ENCODE peak calls at places on chromosome 10, in five cellular contexts. W is HepG2, S is GM12891, G is K562, M is H1. P is an unnamed sample.
A peak's percentile ranks its signal among the peaks of the same experiment; 100 is the strongest.

GRCh38 chr10:99630439-99630838 is 10.2 kb upstream of the SLC25A28 start:
- DNase-seq in W (peak; percentile 55), S (no peak), G (no peak), M (no peak), P (no peak)

GRCh38 chr10:72013202-72013945 is 49.2 kb downstream of the CHST3 start:
- DNase-seq in W (no peak), S (no peak), G (no peak), M (no peak), P (no peak)

GRCh38 chr10:118214751-118215150 is 127.4 kb downstream of the FAM204A start:
- DNase-seq in W (no peak), S (no peak), G (no peak), M (no peak), P (no peak)

GRCh38 chr10:59582058-59582457 is 127.6 kb downstream of the SLC16A9 start:
- DNase-seq in W (no peak), S (no peak), G (peak; percentile 21), M (no peak), P (no peak)

GRCh38 chr10:73968101-73968515 is 29.8 kb upstream of the VCL start:
- DNase-seq in W (no peak), S (no peak), G (no peak), M (peak; percentile 56), P (no peak)

GRCh38 chr10:103816431-103816830 is 38.9 kb downstream of the SH3PXD2A start:
- DNase-seq in W (no peak), S (no peak), G (no peak), M (no peak), P (no peak)

GRCh38 chr10:125709553-125710266 is 9.8 kb upstream of the EDRF1 start:
- DNase-seq in W (no peak), S (no peak), G (no peak), M (no peak), P (no peak)

GRCh38 chr10:74445493-74445892 is 294.5 kb downstream of the ADK start:
- DNase-seq in W (no peak), S (no peak), G (no peak), M (no peak), P (no peak)

GRCh38 chr10:34061846-34062245 is 727.4 kb upstream of the NRP1 start:
- DNase-seq in W (no peak), S (no peak), G (no peak), M (no peak), P (no peak)

GRCh38 chr10:8235253-8236027 is 181.0 kb downstream of the GATA3 start:
- DNase-seq in W (no peak), S (no peak), G (peak; percentile 73), M (no peak), P (no peak)

GRCh38 chr10:130244928-130245495 is 108.8 kb downstream of the GLRX3 start:
- DNase-seq in W (no peak), S (no peak), G (no peak), M (no peak), P (no peak)

GRCh38 chr10:129694633-129695356 is 227.8 kb downstream of the MGMT start:
- DNase-seq in W (no peak), S (no peak), G (no peak), M (no peak), P (no peak)

GRCh38 chr10:31554556-31554955 is 235.5 kb downstream of the ZEB1 start:
- DNase-seq in W (no peak), S (no peak), G (no peak), M (no peak), P (no peak)

GRCh38 chr10:99913831-99914235 is 95.9 kb downstream of the DNMBP start:
- DNase-seq in W (no peak), S (no peak), G (no peak), M (peak; percentile 82), P (no peak)

GRCh38 chr10:8065651-8066050 is 11.2 kb downstream of the GATA3 start:
- DNase-seq in W (no peak), S (no peak), G (no peak), M (no peak), P (no peak)

GRCh38 chr10:125407000-125407502 is 246.7 kb upstream of the CTBP2 start:
- DNase-seq in W (no peak), S (no peak), G (no peak), M (no peak), P (no peak)

GRCh38 chr10:70319183-70319582 is 35.4 kb upstream of the NPFFR1 start:
- DNase-seq in W (no peak), S (no peak), G (no peak), M (no peak), P (no peak)

GRCh38 chr10:56763090-56763489 is 402.0 kb upstream of the ZWINT start:
- DNase-seq in W (no peak), S (no peak), G (no peak), M (no peak), P (no peak)

GRCh38 chr10:51521605-51522004 is 177.8 kb downstream of the CSTF2T start:
- DNase-seq in W (no peak), S (no peak), G (no peak), M (no peak), P (no peak)

DNA sequence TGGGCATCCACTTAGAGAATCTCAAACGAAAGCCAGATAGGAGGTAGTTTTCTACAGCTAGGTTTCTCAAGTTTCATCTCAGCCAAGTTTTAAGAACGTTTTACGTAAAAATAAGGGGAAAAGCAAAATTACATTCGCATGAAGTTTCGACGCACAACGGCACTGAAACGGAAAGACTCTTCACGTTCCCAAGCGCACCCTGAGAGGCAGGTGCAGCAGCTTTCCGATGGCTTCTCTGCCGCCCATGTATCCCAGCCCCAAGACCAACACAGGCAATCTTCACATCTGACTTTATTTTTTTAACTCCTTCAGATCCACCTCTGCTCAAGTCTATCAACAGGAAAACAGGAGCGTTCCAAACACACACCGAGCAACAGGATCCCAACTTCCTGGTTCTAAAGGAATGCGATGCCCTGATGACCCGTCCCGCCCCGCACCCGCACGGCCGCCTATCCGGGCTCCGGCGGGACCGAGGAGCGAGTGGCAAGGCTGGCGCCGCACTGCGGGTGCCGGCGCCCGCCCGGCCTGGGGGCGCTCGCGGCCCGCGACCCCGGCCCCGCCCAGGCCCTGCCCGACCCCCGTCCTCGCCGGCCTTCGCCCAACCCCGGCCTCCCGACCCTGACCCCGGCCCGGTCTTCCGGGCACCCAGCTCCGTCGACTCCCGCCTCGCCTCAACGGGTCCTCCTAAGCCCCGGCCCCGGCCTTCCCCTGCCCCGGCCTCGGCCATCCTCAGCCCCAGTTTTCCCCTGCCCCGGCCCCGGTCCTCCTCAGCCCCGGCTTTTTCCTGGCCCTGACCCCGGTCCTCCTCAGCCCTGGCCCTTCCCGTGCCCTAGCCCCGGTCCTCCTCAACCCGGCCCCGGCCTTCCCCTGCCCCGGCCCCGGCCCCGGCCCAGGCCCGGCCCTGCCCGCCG is 835 bp downstream of the LARP4B start:
- DNase-seq in W (peak; percentile 42), S (no peak), G (peak; percentile 61), M (peak; percentile 65), P (no peak)
- TF ChIP-seq POLR2AphosphoS5 in W (no peak), S (no peak), G (no peak), M (no peak), P (peak; percentile 20)

GRCh38 chr10:62755662-62756653 is 48.6 kb upstream of the ADO start:
- DNase-seq in W (no peak), S (no peak), G (no peak), M (no peak), P (no peak)

GRCh38 chr10:62760401-62760800 is 44.1 kb upstream of the ADO start:
- DNase-seq in W (no peak), S (no peak), G (no peak), M (no peak), P (no peak)

GRCh38 chr10:62761115-62761514 is 43.4 kb upstream of the ADO start:
- DNase-seq in W (no peak), S (no peak), G (no peak), M (no peak), P (no peak)

GRCh38 chr10:62763155-62763554 is 41.4 kb upstream of the ADO start:
- DNase-seq in W (no peak), S (no peak), G (no peak), M (no peak), P (no peak)

DNA sequence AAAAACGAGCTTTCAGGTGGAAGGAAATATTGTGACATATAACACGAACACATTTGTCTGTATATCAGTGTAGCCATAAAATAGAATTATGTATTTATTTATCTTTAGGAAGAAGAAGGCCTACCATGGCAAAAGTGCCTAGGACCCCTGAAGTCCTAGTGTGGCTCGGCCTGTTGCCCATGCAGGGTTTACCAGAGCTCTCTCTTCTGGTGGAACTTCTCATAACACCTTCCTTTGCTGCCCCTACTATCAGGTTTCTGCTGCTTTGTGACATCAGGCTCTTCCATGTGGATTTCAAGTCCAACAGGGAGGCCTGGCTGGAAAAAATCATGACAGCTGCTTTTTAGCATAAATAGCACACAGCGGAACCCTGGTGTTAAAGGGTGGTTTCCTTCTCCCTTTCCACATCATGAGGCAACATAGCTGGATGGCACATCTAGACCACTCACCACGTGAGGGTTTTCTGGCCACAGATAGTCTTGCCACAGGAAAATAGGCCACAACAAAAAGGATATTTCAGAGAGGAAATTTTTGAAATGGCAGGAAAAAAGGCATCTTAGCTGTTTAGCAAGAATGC is 44.8 kb upstream of the ADO start:
- DNase-seq in W (no peak), S (no peak), G (no peak), M (no peak), P (no peak)
- TF ChIP-seq TAF1 in W (no peak), S (no peak), G (no peak), M (no peak), P (no peak)

GRCh38 chr10:28674782-28675181 is 2.5 kb upstream of the BAMBI start:
- DNase-seq in W (no peak), S (no peak), G (no peak), M (no peak), P (no peak)

GRCh38 chr10:28676297-28676967 is 889 bp upstream of the BAMBI start:
- DNase-seq in W (no peak), S (no peak), G (no peak), M (peak; percentile 66), P (no peak)

GRCh38 chr10:28677889-28678686 is 767 bp downstream of the BAMBI start:
- DNase-seq in W (no peak), S (no peak), G (peak; percentile 27), M (peak; percentile 59), P (no peak)

GRCh38 chr10:28678687-28679457 is 1.6 kb downstream of the BAMBI start:
- DNase-seq in W (peak; percentile 84), S (no peak), G (peak; percentile 36), M (no peak), P (no peak)

GRCh38 chr10:28676968-28677888 is at the start of gene BAMBI:
- DNase-seq in W (peak; percentile 81), S (peak; percentile 90), G (peak; percentile 94), M (peak; percentile 95), P (peak; percentile 82)
- TF ChIP-seq POLR2A in W (peak; percentile 97), S (no peak), G (peak; percentile 89), M (peak; percentile 91), P (no peak)

GRCh38 chr10:93437000-93437945 is 44.9 kb downstream of the MYOF start:
- DNase-seq in W (peak; percentile 71), S (no peak), G (no peak), M (peak; percentile 68), P (no peak)
- TF ChIP-seq POLR2AphosphoS5 in W (peak; percentile 30), S (no peak), G (no peak), M (peak; percentile 76), P (no peak)

DNA sequence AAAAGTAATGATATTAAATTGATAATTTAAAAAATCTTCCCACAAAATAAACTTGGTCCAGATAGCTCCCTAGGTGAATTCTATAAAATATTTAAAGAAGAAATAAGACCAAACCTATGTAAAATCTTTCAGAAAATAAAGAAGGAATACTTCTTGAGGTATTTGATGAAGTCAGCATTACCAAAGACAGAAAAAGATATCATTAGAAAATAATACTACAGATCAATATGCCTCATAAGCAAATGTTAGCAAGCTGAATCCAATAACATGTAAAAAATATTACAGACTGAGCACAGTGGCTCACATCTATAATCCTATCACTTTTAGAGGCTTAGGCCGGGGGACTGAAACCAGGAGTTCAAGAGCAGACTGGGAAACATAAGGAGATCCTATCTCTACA is 30.0 kb downstream of the TMEM26 start:
- DNase-seq in W (no peak), S (no peak), G (no peak), M (no peak), P (no peak)
- TF ChIP-seq TAF1 in W (no peak), S (no peak), G (no peak), M (no peak), P (no peak)